ENCODE peak calls at places on chromosomes 12 and 14, in five cellular contexts. One of them, this sample, is unnamed.

GRCh38 chr14:52873694-52874093 is 77.2 kb downstream of the FERMT2 start:
- DNase-seq in mucosa of descending colon: no peak
- DNase-seq in T-helper 2 cell: no peak
- DNase-seq in germinal center: no peak
- DNase-seq in AG09309: peak; percentile 35
- DNase-seq in this sample: no peak

GRCh38 chr14:105952826-105953225 is 426.4 kb downstream of the TMEM121 start:
- DNase-seq in mucosa of descending colon: no peak
- DNase-seq in AG09309: no peak
- DNase-seq in germinal center: no peak
- DNase-seq in T-helper 2 cell: no peak
- DNase-seq in this sample: no peak

GRCh38 chr12:27907766-27908165 is 64.8 kb downstream of the PTHLH start:
- DNase-seq in mucosa of descending colon: no peak
- DNase-seq in AG09309: no peak
- DNase-seq in T-helper 2 cell: no peak
- DNase-seq in germinal center: no peak
- DNase-seq in this sample: no peak

GRCh38 chr14:22811752-22812151 is 3.5 kb downstream of the SLC7A7 start:
- DNase-seq in AG09309: no peak
- DNase-seq in T-helper 2 cell: no peak
- DNase-seq in germinal center: peak; percentile 54
- DNase-seq in mucosa of descending colon: no peak
- DNase-seq in this sample: peak; percentile 23

GRCh38 chr12:96036765-96037455 is 1.5 kb upstream of the LTA4H start:
- DNase-seq in mucosa of descending colon: no peak
- DNase-seq in T-helper 2 cell: no peak
- DNase-seq in AG09309: no peak
- DNase-seq in germinal center: no peak
- DNase-seq in this sample: no peak

GRCh38 chr12:126337556-126337955 is 1272.3 kb downstream of the AACS start:
- DNase-seq in AG09309: peak; percentile 85
- DNase-seq in T-helper 2 cell: no peak
- DNase-seq in mucosa of descending colon: no peak
- DNase-seq in germinal center: no peak
- DNase-seq in this sample: peak; percentile 27

GRCh38 chr14:20578784-20579502 is 8.9 kb downstream of the RNASE11 start:
- DNase-seq in AG09309: no peak
- DNase-seq in germinal center: no peak
- DNase-seq in T-helper 2 cell: no peak
- DNase-seq in mucosa of descending colon: no peak
- DNase-seq in this sample: no peak

GRCh38 chr12:64107776-64108175 is 114.3 kb downstream of the KICS2 start:
- DNase-seq in T-helper 2 cell: no peak
- DNase-seq in germinal center: no peak
- DNase-seq in AG09309: no peak
- DNase-seq in mucosa of descending colon: no peak
- DNase-seq in this sample: peak; percentile 53

GRCh38 chr14:59583755-59584154 is 7.1 kb upstream of the CCDC175 start:
- DNase-seq in germinal center: no peak
- DNase-seq in AG09309: peak; percentile 4
- DNase-seq in mucosa of descending colon: no peak
- DNase-seq in T-helper 2 cell: no peak
- DNase-seq in this sample: no peak

GRCh38 chr12:76073561-76073960 is 10.9 kb downstream of the NAP1L1 start:
- DNase-seq in germinal center: no peak
- DNase-seq in mucosa of descending colon: no peak
- DNase-seq in T-helper 2 cell: no peak
- DNase-seq in AG09309: no peak
- DNase-seq in this sample: no peak

GRCh38 chr14:69152181-69152943 is 557 bp downstream of the DCAF5 start:
- DNase-seq in T-helper 2 cell: no peak
- DNase-seq in mucosa of descending colon: peak; percentile 59
- DNase-seq in germinal center: peak; percentile 42
- DNase-seq in AG09309: no peak
- DNase-seq in this sample: peak; percentile 28

GRCh38 chr14:51095854-51096823 is 1.2 kb upstream of the TRIM9 start:
- DNase-seq in T-helper 2 cell: no peak
- DNase-seq in AG09309: no peak
- DNase-seq in germinal center: peak; percentile 16
- DNase-seq in mucosa of descending colon: no peak
- DNase-seq in this sample: no peak

GRCh38 chr12:101935769-101936741 is 58.7 kb downstream of the DRAM1 start:
- DNase-seq in mucosa of descending colon: no peak
- DNase-seq in germinal center: peak; percentile 42
- DNase-seq in AG09309: peak; percentile 96
- DNase-seq in T-helper 2 cell: no peak
- DNase-seq in this sample: peak; percentile 91

GRCh38 chr14:79764288-79764687 is 447.0 kb downstream of the DIO2 start:
- DNase-seq in T-helper 2 cell: no peak
- DNase-seq in AG09309: no peak
- DNase-seq in germinal center: no peak
- DNase-seq in mucosa of descending colon: no peak
- DNase-seq in this sample: no peak

GRCh38 chr12:75965661-75966060 is 65.9 kb downstream of the PHLDA1 start:
- DNase-seq in germinal center: no peak
- DNase-seq in mucosa of descending colon: no peak
- DNase-seq in T-helper 2 cell: no peak
- DNase-seq in AG09309: no peak
- DNase-seq in this sample: no peak

GRCh38 chr12:94567784-94568183 is 82.6 kb downstream of the TMCC3 start:
- DNase-seq in AG09309: no peak
- DNase-seq in mucosa of descending colon: no peak
- DNase-seq in germinal center: no peak
- DNase-seq in T-helper 2 cell: no peak
- DNase-seq in this sample: no peak

GRCh38 chr12:120546050-120546386 is 11.9 kb downstream of the RNF10 start:
- DNase-seq in T-helper 2 cell: no peak
- DNase-seq in germinal center: no peak
- DNase-seq in mucosa of descending colon: no peak
- DNase-seq in AG09309: no peak
- DNase-seq in this sample: no peak

GRCh38 chr12:64610660-64611429 is 550 bp downstream of the RASSF3 start:
- DNase-seq in germinal center: peak; percentile 83
- DNase-seq in AG09309: no peak
- DNase-seq in T-helper 2 cell: peak; percentile 48
- DNase-seq in mucosa of descending colon: peak; percentile 92
- DNase-seq in this sample: peak; percentile 76

GRCh38 chr12:127717293-127717692 is 549.7 kb upstream of the TMEM132C start:
- DNase-seq in AG09309: no peak
- DNase-seq in germinal center: no peak
- DNase-seq in T-helper 2 cell: no peak
- DNase-seq in mucosa of descending colon: no peak
- DNase-seq in this sample: no peak

GRCh38 chr14:88163731-88164255 is 158.9 kb downstream of the GPR65 start:
- DNase-seq in T-helper 2 cell: no peak
- DNase-seq in AG09309: no peak
- DNase-seq in germinal center: no peak
- DNase-seq in mucosa of descending colon: no peak
- DNase-seq in this sample: no peak

GRCh38 chr14:88983755-88984154 is 159.3 kb downstream of the TTC8 start:
- DNase-seq in AG09309: peak; percentile 73
- DNase-seq in mucosa of descending colon: no peak
- DNase-seq in germinal center: no peak
- DNase-seq in T-helper 2 cell: no peak
- DNase-seq in this sample: no peak

This sample was measured in MM.1S.